ENCODE peak calls at places on chromosomes 3 and 15, in five cellular contexts. W, O, T, Q and J are unnamed samples.

GRCh38 chr3:192727032-192727847 is at the start of gene FGF12:
- DNase-seq in W (peak; percentile 37), O (no peak), T (peak; percentile 23), Q (peak; percentile 32), J (peak; percentile 16)

GRCh38 chr3:160931474-160931873 is 173.7 kb downstream of the B3GALNT1 start:
- DNase-seq in W (no peak), O (no peak), T (peak; percentile 9), Q (no peak), J (no peak)

GRCh38 chr15:31340591-31340990 is 14.0 kb downstream of the KLF13 start:
- DNase-seq in W (no peak), O (no peak), T (no peak), Q (no peak), J (no peak)

GRCh38 chr3:35505181-35505580 is 134.1 kb upstream of the ARPP21 start:
- DNase-seq in W (peak; percentile 3), O (no peak), T (peak; percentile 8), Q (no peak), J (no peak)

GRCh38 chr15:62498711-62499110 is 333.6 kb upstream of the C2CD4B start:
- DNase-seq in W (no peak), O (no peak), T (no peak), Q (no peak), J (no peak)

GRCh38 chr15:60208708-60209107 is 189.1 kb downstream of the ANXA2 start:
- DNase-seq in W (no peak), O (no peak), T (peak; percentile 7), Q (no peak), J (no peak)

GRCh38 chr3:123583563-123583962 is 1.3 kb downstream of the HACD2 start:
- DNase-seq in W (no peak), O (no peak), T (no peak), Q (no peak), J (no peak)

GRCh38 chr3:147113293-147114045 is 292.9 kb downstream of the ZIC4 start:
- DNase-seq in W (no peak), O (no peak), T (peak; percentile 78), Q (no peak), J (no peak)

GRCh38 chr15:80834402-80834801 is 55.2 kb downstream of the CEMIP start:
- DNase-seq in W (no peak), O (no peak), T (no peak), Q (no peak), J (no peak)

GRCh38 chr15:43433160-43433559 is 59.8 kb downstream of the TP53BP1 start:
- DNase-seq in W (no peak), O (no peak), T (peak; percentile 25), Q (no peak), J (no peak)

GRCh38 chr3:99145031-99145430 is 243.5 kb upstream of the DCBLD2 start:
- DNase-seq in W (no peak), O (no peak), T (no peak), Q (no peak), J (no peak)
- H3K27ac ChIP-seq in W (no peak overlapping the region), O (no peak overlapping the region), T (no peak overlapping the region), Q (no peak overlapping the region), J (no peak overlapping the region)

GRCh38 chr3:179260949-179261765 is 10.2 kb upstream of the KCNMB3 start:
- DNase-seq in W (peak; percentile 85), O (peak; percentile 65), T (peak; percentile 81), Q (peak; percentile 79), J (peak; percentile 78)

GRCh38 chr3:179258820-179259219 is 7.9 kb upstream of the KCNMB3 start:
- DNase-seq in W (no peak), O (no peak), T (no peak), Q (no peak), J (no peak)

GRCh38 chr3:179250803-179251476 is at the start of gene KCNMB3:
- DNase-seq in W (no peak), O (no peak), T (no peak), Q (no peak), J (no peak)

DNA sequence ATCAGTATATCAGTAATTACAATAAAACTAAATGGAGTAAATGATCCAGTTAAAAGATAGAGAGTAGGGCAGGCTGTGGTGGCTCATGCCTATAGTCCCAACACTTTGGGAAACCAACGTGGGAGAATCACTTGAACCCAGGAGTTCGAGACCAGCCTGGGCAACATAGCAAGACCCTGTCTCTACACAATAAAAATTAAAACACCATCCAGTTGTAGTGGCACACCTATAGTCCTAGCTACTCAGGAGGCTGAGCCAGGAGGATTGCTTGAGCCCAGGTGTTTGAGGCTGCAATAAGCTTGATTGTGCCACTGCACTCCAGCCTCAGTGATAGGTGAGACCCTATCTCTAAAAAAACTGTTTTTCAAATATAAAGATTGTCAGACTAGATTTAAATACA is 5.9 kb upstream of the KCNMB3 start:
- DNase-seq in W (no peak), O (no peak), T (no peak), Q (no peak), J (no peak)
- H3K4me1 ChIP-seq in W (no peaks in the 10 kb centered on the region), O (peaks cover 5% of the 10 kb centered on the region), T (no peaks in the 10 kb centered on the region), Q (no peaks in the 10 kb centered on the region), J (no peaks in the 10 kb centered on the region)

DNA sequence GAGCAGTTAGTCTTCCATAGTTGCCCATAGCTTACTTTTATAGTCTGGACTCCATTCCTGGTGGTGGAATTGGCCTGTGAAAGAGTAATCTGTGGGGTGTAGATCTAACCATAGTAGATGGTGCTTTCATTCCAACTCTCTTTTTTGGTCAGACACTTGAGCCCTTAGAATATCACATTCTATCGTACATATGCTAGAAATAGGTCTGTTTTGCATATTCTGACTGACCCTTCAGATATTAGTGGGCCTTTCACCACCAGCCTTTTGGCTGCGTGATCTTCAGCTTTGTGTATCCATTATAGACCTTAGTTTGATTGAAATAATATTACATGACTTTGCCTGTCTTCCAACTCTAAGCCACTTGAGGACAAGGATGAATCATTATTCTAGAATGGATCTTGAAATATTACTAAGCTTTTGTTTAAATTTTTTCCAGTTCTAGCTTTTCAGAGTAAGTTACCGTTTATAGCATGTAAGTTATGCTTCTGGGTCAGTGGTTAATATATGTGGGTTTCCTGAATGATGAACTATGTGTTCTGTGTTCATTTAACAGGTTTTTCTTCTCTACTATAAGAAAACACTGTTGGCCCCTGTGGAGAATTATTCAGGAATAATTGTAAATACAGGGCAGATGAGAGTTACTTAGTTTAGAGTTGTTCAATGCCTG is 8.7 kb downstream of the RAB7A start:
- DNase-seq in W (no peak), O (no peak), T (no peak), Q (no peak), J (no peak)
- H3K4me3 ChIP-seq in W (peak overlapping the region; percentile 13), O (no peak overlapping the region), T (no peak overlapping the region), Q (no peak overlapping the region), J (no peak overlapping the region)

GRCh38 chr15:74809242-74809641 is 3.4 kb upstream of the LMAN1L start:
- DNase-seq in W (no peak), O (no peak), T (no peak), Q (no peak), J (no peak)
- H3K27ac ChIP-seq in W (no peak overlapping the region), O (no peak overlapping the region), T (no peak overlapping the region), Q (no peak overlapping the region), J (no peak overlapping the region)

DNA sequence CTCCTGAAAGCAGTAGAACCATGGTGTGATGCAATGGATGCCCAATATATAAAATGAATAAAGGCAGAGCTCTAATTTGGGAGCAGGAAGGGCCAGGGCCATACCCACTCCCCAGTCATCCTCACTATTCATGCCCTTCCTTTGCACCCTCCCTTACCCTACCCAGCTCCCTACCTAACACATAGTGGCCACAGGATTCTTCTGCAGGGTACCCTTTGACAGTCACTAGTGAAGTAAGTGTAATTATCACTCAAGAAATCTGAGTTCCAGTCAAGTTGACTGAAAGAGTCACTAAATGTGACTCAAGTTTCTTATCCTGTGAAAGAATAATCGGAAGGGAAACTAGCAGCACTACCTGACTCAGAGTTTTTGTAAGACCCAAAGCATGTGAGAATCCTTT is 69.2 kb downstream of the RASA2 start:
- DNase-seq in W (no peak), O (no peak), T (peak; percentile 26), Q (no peak), J (no peak)
- H3K4me1 ChIP-seq in W (no peaks in the 10 kb centered on the region), O (no peaks in the 10 kb centered on the region), T (peaks cover 18% of the 10 kb centered on the region), Q (no peaks in the 10 kb centered on the region), J (peaks cover under 1% of the 10 kb centered on the region)

DNA sequence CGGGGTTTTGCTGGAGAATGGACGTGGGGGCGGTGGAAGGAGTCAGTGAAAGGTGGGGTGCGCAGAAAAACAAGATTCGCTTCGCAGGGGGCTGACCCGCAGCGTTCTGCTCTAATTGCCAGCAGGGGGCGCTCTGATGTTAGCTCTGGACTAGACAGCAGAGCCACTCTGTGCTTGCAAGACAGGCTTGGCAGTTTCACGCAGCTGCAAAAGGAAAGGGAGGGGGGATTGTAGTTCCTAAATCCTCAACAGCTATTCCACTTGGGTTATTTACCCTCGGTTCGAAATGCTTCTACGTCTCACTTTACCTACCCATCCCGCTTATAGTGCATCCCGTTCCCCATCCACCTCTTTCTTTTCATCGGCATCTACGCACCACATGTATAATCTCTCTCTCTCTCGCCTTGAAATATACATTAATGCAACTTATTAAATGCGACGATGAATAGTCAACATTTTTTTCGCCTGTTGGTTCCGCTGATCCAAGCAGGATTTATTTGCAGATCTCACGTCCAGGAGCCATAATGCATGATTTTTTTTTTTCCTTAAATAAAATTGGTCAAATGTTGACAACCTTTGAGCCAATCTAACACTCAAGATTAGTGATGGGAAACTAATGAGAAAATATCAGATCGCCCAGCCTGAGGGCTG is 216.5 kb downstream of the MEIS2 start:
- DNase-seq in W (peak; percentile 87), O (no peak), T (peak; percentile 96), Q (peak; percentile 89), J (peak; percentile 89)
- H3K4me3 ChIP-seq in W (peak overlapping the region; percentile 31), O (no peak overlapping the region), T (peak overlapping the region; percentile 20), Q (peak overlapping the region; percentile 36), J (peak overlapping the region; percentile 25)

DNA sequence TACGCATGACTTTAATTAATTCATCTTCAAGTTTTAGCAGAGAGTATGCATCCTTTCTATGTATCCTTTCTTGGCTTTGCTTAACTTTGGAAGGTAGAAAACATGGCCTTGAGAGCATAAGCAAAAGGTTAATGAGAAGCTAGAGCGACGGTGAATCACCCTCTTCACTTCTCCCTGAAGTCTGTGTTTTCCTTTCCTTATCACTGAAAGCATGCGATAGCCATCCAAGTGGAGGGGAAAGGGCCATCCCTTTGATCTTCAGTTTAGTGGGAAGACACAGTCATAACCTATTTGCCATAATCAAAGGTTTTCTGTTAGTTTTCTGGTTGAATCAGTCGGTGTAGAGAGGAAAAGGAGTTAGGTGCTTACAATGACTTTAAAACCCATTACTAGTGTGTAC is 354.0 kb upstream of the ROBO2 start:
- DNase-seq in W (no peak), O (no peak), T (no peak), Q (no peak), J (no peak)
- H3K27ac ChIP-seq in W (no peak overlapping the region), O (no peak overlapping the region), T (no peak overlapping the region), Q (no peak overlapping the region), J (no peak overlapping the region)